ENCODE peak calls at places on chromosomes 7 and 10, in four cellular contexts. G is transverse colon, B is body of pancreas, S is cardiac muscle cell. V is an unnamed sample.

GRCh38 chr7:135923700-135924261 is 53.4 kb downstream of the MTPN start:
- DNase-seq in G (no peak), B (no peak), S (peak; percentile 83), V (no peak)

GRCh38 chr7:27198138-27198841 is 1.6 kb downstream of the HOXA13 start:
- DNase-seq in B (no peak), S (no peak), G (no peak), V (no peak)

GRCh38 chr10:27512548-27512947 is 8.4 kb downstream of the RAB18 start:
- DNase-seq in G (no peak), S (no peak), B (no peak), V (no peak)

GRCh38 chr7:124009321-124009720 is 23.5 kb downstream of the TMEM229A start:
- DNase-seq in S (no peak), G (no peak), B (no peak), V (no peak)

GRCh38 chr7:73809454-73810090 is 21.2 kb upstream of the CLDN4 start:
- DNase-seq in G (peak; percentile 91), S (no peak), B (no peak), V (no peak)

GRCh38 chr7:134196439-134196838 is 69.3 kb downstream of the LRGUK start:
- DNase-seq in S (no peak), B (no peak), G (no peak), V (no peak)

GRCh38 chr10:13019280-13019679 is 17.8 kb upstream of the CCDC3 start:
- DNase-seq in S (no peak), G (no peak), B (no peak), V (no peak)

GRCh38 chr7:139725077-139725476 is 52.7 kb downstream of the HIPK2 start:
- DNase-seq in S (peak; percentile 72), B (no peak), G (peak; percentile 32), V (no peak)

GRCh38 chr10:80459047-80459865 is 5.1 kb downstream of the TSPAN14 start:
- DNase-seq in B (peak; percentile 49), S (peak; percentile 77), G (peak; percentile 86), V (no peak)

GRCh38 chr10:28692050-28692449 is 14.7 kb downstream of the BAMBI start:
- DNase-seq in G (no peak), B (no peak), S (no peak), V (no peak)

GRCh38 chr10:131814567-131815290 is 86.1 kb upstream of the PPP2R2D start:
- DNase-seq in B (peak; percentile 9), G (no peak), S (no peak), V (no peak)

GRCh38 chr7:17640730-17641377 is 299.4 kb downstream of the SNX13 start:
- DNase-seq in S (peak; percentile 61), G (no peak), B (peak; percentile 33), V (peak; percentile 67)

GRCh38 chr10:110501142-110501937 is 3.6 kb downstream of the DUSP5 start:
- DNase-seq in S (peak; percentile 95), G (peak; percentile 88), B (peak; percentile 79), V (no peak)

GRCh38 chr10:110498982-110499795 is 1.5 kb downstream of the DUSP5 start:
- DNase-seq in S (peak; percentile 44), G (peak; percentile 64), B (peak; percentile 36), V (peak; percentile 78)

GRCh38 chr10:110502072-110502845 is 4.6 kb downstream of the DUSP5 start:
- DNase-seq in S (no peak), G (no peak), B (no peak), V (no peak)

GRCh38 chr10:110499796-110500514 is 2.2 kb downstream of the DUSP5 start:
- DNase-seq in G (no peak), S (no peak), B (no peak), V (no peak)

GRCh38 chr10:110500515-110500905 is 2.8 kb downstream of the DUSP5 start:
- DNase-seq in S (peak; percentile 69), G (no peak), B (no peak), V (no peak)
- H3K4me3 ChIP-seq in S (peak overlapping the region; percentile 59), G (no peak overlapping the region), B (no peak overlapping the region), V (no peak overlapping the region)

GRCh38 chr7:1040790-1041189 is 3.6 kb upstream of the GPR146 start:
- DNase-seq in S (peak; percentile 76), G (no peak), B (no peak), V (no peak)
- H3K4me3 ChIP-seq in S (no peak overlapping the region), G (no peak overlapping the region), B (no peak overlapping the region), V (no peak overlapping the region)

GRCh38 chr7:151825711-151826110 is 51.2 kb downstream of the PRKAG2 start:
- DNase-seq in S (no peak), G (no peak), B (no peak), V (no peak)

GRCh38 chr7:151822541-151823181 is 54.3 kb downstream of the PRKAG2 start:
- DNase-seq in S (no peak), B (peak; percentile 70), G (no peak), V (no peak)

GRCh38 chr7:151821806-151822540 is 54.9 kb downstream of the PRKAG2 start:
- DNase-seq in B (no peak), S (no peak), G (no peak), V (no peak)

GRCh38 chr7:151823783-151824182 is 53.1 kb downstream of the PRKAG2 start:
- DNase-seq in B (no peak), G (no peak), S (no peak), V (no peak)

GRCh38 chr7:151824285-151824950 is 52.5 kb downstream of the PRKAG2 start:
- DNase-seq in S (no peak), G (no peak), B (no peak), V (no peak)
- H3K4me3 ChIP-seq in S (no peak overlapping the region), G (no peak overlapping the region), B (no peak overlapping the region), V (no peak overlapping the region)

GRCh38 chr7:128201067-128201689 is 39.9 kb upstream of the LEP start:
- DNase-seq in G (no peak), B (peak; percentile 35), S (no peak), V (no peak)
- H3K4me3 ChIP-seq in G (no peak overlapping the region), B (no peak overlapping the region), S (peak overlapping the region; percentile 23), V (no peak overlapping the region)

V was measured in Karpas-422.